ENCODE peak calls at places on chromosomes 4 and X, in six cellular contexts. H, G, A, D, R and B are unnamed samples.

GRCh38 chr4:165384186-165384585 is 5.4 kb downstream of the CPE start:
- DNase-seq in A (no peak), D (no peak), H (no peak), R (no peak), G (no peak), B (no peak)

GRCh38 chr4:111602848-111603247 is 542.4 kb upstream of the FAM241A start:
- DNase-seq in A (no peak), R (no peak), G (no peak), H (no peak), D (peak), B (no peak)

GRCh38 chr4:18675586-18675985 is 654.0 kb upstream of the LCORL start:
- DNase-seq in R (no peak), A (no peak), H (no peak), G (no peak), D (no peak), B (no peak)

GRCh38 chrX:10922158-10922557 is 189.0 kb upstream of the HCCS start:
- DNase-seq in R (no peak), D (no peak), H (no peak), G (no peak), A (no peak), B (no peak)

GRCh38 chr4:113574636-113575103 is 186.9 kb downstream of the CAMK2D start:
- DNase-seq in R (no peak), D (no peak), A (no peak), G (no peak), H (no peak), B (no peak)

GRCh38 chr4:172830295-172830764 is 338.3 kb upstream of the GALNT7 start:
- DNase-seq in R (no peak), A (no peak), H (no peak), G (no peak), D (peak), B (peak)

GRCh38 chrX:119887721-119888425 is 7.8 kb upstream of the AKAP14 start:
- DNase-seq in G (peak), D (peak), H (peak), R (peak), A (no peak), B (peak)

GRCh38 chrX:153318811-153319210 is 2.8 kb downstream of the PNMA6F start:
- DNase-seq in A (no peak), G (no peak), R (no peak), D (no peak), H (no peak), B (no peak)

GRCh38 chr4:189048119-189048518 is 892.6 kb upstream of the FRG1 start:
- DNase-seq in G (no peak), D (no peak), R (no peak), H (no peak), A (no peak), B (no peak)

GRCh38 chrX:113058634-113059033 is 218.0 kb upstream of the AMOT start:
- DNase-seq in R (no peak), D (no peak), A (no peak), H (no peak), G (no peak), B (no peak)

GRCh38 chr4:6222761-6223292 is 22.5 kb upstream of the JAKMIP1 start:
- DNase-seq in A (no peak), H (peak), R (peak), G (peak), D (peak), B (peak)

GRCh38 chr4:80265571-80266266 is 745 bp upstream of the FGF5 start:
- DNase-seq in R (no peak), H (no peak), A (no peak), G (no peak), D (no peak), B (no peak)

DNA sequence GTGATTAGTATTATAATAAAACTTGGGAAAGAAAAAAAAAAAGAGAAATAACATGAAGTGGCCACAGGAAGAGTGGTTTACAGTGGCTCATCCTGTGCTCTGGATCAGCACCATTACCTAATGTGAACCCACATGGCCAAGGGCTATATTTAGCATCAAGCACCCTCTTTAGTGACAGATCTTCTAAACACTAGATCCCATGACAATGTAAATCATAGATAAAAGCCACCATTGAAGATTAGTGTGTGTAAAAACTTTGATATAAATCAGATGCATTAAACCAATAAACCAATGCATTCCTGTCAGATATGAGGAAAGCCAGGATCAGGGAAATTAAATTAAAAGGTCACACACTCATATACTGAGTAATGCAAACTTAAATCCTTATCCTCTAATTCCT is 400.6 kb upstream of the MAGEB18 start:
- DNase-seq in D (no peak), R (no peak), G (no peak), A (no peak), H (no peak), B (no peak)
- TF ChIP-seq POLR2A in D (no peak), R (no peak), G (no peak), A (no peak), H (no peak), B (no peak)

DNA sequence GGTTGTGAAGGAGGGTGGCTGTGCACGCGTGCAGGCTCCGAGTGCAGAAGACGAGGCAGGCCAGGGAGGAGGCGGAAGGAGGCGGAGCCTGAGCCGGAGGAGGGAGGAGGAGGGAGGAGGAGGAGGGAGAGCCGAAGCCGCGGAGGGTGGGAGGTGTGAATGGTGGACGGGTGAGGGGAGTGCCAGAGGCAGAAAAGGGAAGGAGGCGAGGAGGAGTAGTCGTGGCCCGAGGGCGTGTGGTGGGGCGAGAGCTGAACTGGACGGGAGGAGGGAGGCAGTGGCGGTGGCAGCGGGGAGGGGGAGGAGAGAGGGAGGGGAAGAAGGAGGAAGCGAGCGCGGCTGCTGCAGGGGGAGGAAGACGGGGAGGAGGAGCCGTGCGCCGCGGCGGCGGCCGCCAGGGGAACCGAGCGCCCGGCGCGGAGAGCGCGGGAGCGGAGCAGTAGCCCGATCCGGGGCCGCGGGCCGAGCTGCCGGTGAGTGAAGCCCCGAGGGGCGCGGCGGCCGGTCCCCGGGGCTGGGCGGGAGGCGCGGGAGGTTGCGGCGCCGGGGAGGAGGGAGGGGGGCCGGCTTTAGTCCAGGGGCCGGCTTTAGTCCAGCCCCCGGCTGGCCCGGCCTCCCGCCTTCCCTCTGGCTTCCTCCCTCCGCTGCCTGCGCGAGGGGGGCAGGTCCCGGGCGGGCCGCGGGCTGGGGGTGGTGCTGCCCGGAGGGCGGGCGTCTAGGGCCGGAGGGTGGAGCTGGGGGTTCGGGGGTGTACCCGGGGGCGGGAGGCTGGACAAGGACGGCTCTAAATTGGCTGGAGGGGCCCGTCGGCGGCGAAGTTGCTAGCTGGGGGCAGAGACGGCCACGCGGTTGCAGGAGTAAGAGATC is at the start of gene TMEM164:
- DNase-seq in A (peak), G (peak), H (peak), D (peak), R (peak), B (peak)
- TF ChIP-seq POLR2A in A (peak), G (no peak), H (peak), D (no peak), R (no peak), B (peak)

GRCh38 chr4:143558823-143559756 is 45.6 kb downstream of the SMARCA5 start:
- DNase-seq in D (no peak), R (peak), H (peak), G (peak), A (peak), B (peak)
- TF ChIP-seq POLR2A in D (no peak), R (no peak), H (peak), G (no peak), A (no peak), B (peak)

DNA sequence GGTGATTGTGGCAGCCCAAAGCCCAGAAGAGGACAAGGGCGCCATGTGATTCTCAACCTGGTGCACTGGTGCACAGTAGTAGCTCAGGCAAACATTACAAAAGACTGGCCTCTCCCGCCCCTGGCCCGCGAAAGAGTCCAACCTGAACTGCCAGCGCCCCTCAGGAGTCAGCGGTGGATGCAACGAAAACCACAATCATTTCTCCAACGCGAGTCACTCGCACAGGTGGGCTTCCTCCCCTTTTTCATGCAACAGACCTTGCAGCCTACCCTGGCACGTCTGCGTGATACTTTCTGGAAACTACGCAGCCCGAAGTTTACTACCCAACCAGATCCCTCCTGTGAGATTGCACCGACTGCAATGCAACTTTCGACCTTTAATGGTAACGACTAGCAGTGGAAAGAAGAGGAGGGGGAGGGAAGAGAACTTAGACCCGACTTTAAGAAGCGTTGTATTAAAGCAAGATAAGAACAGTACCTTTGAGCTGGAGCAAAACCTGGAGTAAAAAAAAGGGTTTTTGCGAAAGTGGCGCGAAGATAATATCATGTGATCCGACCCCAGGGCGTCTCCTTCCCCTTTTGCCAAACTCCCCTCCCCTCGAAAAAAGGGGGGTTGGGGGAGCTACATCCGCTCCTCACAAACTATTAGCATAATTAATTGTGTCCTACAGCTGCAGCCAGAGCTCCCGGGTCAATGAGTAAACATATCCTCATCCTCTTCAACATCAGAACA is 63.3 kb upstream of the CCDC160 start:
- DNase-seq in G (no peak), D (no peak), R (no peak), A (no peak), H (no peak), B (peak)
- TF ChIP-seq POLR2A in G (no peak), D (no peak), R (no peak), A (no peak), H (no peak), B (no peak)

DNA sequence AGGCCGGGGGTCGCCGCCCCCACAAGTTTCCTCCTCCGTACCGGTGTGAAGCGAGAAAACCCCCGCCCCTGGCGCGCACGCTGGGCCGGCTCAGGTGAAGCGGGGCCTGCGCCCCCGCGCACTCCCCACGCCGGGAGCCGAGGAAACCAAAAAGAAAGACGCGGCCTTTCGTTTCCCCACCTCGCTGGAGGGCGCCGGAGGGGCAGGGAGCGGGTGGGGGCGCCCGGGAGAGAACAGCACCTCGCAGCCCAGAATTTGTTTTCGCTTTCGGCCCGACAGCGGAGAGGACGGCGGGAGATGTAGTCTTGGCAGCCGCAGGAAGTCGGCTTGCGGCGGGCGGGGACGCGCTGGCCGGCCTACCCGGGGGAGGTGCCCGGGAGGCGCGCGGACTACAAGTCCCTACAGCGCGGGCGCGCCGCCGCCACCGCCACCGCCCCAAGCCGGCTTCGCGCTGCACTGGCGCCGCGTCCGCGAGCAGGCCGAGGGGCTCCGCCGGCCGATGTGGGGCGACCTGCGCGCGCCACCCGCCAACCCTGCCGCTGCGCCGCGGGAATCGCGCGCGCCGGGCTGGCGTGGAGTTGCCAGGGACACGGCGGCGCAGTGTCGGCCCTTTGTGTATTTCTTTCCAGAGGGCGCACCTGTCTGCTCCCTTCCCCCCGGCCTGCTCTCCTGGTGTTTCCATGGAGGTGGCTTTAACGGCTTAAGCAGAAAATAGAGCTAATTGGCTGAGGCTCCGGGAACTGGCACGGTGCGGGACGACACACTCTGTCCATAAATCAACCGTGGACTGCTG is at the start of gene OTUD4:
- DNase-seq in R (peak), G (peak), A (peak), H (peak), D (peak), B (peak)
- TF ChIP-seq POLR2A in R (no peak), G (peak), A (peak), H (peak), D (peak), B (peak)

DNA sequence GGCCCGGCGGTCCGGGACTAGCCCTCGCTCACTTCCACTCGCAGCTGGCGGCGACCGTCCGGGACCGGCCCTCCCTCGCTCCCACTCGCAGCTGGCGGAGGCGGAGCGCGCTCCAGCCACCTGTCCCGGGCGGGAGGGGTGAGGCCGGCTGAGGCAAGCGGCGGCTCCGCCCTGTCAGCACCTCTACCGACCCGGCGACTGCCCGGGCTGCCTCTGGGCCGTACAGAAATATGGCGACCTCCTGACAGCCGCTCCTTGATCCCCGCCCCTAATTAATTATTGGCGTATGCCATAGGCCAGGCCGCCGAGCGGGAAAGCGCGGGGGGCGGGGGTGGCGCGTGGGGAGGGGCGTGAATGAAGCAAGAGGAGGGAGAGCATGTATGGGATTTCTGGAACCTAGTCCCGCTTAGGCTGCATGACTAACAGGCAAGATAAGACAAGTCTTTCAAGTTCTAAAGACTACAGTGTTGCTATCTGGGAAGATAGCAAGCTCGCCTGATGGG is at the start of gene MORC4:
- DNase-seq in D (peak), R (peak), A (peak), G (peak), H (peak), B (peak)
- TF ChIP-seq POLR2A in D (no peak), R (no peak), A (peak), G (peak), H (peak), B (no peak)